ENCODE peak calls at places on chromosomes 4 and X, in four cellular contexts. Q, N, H and K are unnamed samples. For H3K9me3, the result is how much of the 10 kb centered on the place peaks cover.

GRCh38 chr4:88752754-88753153 is 55.1 kb upstream of the NAP1L5 start:
- DNase-seq in N (no peak), Q (no peak), H (no peak), K (no peak)

GRCh38 chr4:69095301-69095731 is 958 bp upstream of the UGT2B7 start:
- DNase-seq in Q (peak), N (no peak), H (no peak), K (peak)

GRCh38 chrX:129403974-129404669 is 119.2 kb downstream of the SMARCA1 start:
- DNase-seq in H (no peak), N (no peak), Q (no peak), K (peak)

GRCh38 chrX:10177620-10178019 is 20.8 kb downstream of the CLCN4 start:
- DNase-seq in Q (no peak), N (no peak), H (no peak), K (peak)

GRCh38 chr4:94454405-94454804 is 2.7 kb downstream of the PDLIM5 start:
- DNase-seq in Q (no peak), N (no peak), H (no peak), K (peak)

GRCh38 chr4:78362310-78362709 is 189.3 kb upstream of the ANXA3 start:
- DNase-seq in Q (no peak), N (no peak), H (peak), K (no peak)

GRCh38 chrX:10615931-10616780 is 4.2 kb downstream of the MID1 start:
- DNase-seq in H (peak), N (peak), Q (no peak), K (peak)

GRCh38 chr4:113738251-113738650 is 23.3 kb downstream of the CAMK2D start:
- DNase-seq in Q (no peak), H (no peak), N (no peak), K (peak)

GRCh38 chr4:93066746-93067145 is 761.8 kb upstream of the ATOH1 start:
- DNase-seq in Q (no peak), H (no peak), N (no peak), K (peak)

GRCh38 chr4:529563-529962 is 30.6 kb downstream of the PIGG start:
- DNase-seq in Q (no peak), H (no peak), N (no peak), K (no peak)

GRCh38 chr4:64353904-64354303 is 55.3 kb downstream of the TECRL start:
- DNase-seq in H (no peak), Q (no peak), N (no peak), K (no peak)

GRCh38 chr4:123488916-123489315 is 92.3 kb downstream of the SPRY1 start:
- DNase-seq in Q (no peak), H (no peak), N (no peak), K (peak)

GRCh38 chr4:67087897-67088296 is 457.4 kb downstream of the CENPC start:
- DNase-seq in N (no peak), H (peak), Q (peak), K (no peak)

GRCh38 chr4:8871417-8872401 is at the start of gene HMX1:
- DNase-seq in Q (no peak), H (peak), N (no peak), K (no peak)

GRCh38 chr4:123856689-123857545 is 460.3 kb downstream of the SPRY1 start:
- DNase-seq in H (peak), N (no peak), Q (peak), K (peak)

GRCh38 chr4:3291969-3292570 is 751 bp upstream of the RGS12 start:
- DNase-seq in N (peak), Q (no peak), H (peak), K (no peak)

GRCh38 chrX:125327891-125328290 is 8.2 kb downstream of the TEX13C start:
- DNase-seq in Q (no peak), H (no peak), N (no peak), K (no peak)

GRCh38 chrX:8484360-8484759 is 19.7 kb downstream of the VCX3B start:
- DNase-seq in N (no peak), Q (no peak), H (no peak), K (no peak)

GRCh38 chrX:142999209-142999720 is 26.5 kb upstream of the SPANXN4 start:
- DNase-seq in Q (no peak), H (no peak), N (no peak), K (no peak)

DNA sequence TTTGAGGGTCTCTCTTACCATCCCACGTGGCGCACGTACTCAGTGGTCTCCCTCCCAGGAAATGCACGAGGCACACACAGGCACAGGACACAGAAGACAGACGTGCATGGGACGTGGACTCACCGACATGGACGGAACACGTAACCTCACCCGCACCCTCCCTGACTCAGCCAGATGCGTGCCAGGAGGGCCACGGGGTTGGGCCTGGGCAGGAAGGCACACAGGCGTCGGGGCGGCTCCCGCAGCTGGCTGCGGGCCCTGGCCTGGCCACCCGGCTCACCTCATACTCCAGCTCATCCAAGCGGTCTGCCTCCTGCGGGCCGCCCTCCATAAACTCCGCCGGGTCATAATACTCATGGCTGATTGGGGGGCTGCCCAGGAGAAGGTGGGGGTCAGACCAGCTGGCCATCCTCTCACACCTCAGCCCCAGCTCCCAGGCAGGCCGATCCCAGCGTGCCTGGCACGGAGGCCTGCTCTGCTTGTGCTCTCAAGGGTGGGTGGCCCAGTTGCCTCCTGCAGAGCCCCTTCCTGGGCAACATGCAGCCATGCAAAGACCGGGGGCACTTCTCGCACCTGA is 12.6 kb downstream of the SSR4 start:
- DNase-seq in H (no peak), N (no peak), Q (no peak), K (no peak)
- H3K9me3 ChIP-seq in H (under half), N (under half), Q (under half), K (under half)

DNA sequence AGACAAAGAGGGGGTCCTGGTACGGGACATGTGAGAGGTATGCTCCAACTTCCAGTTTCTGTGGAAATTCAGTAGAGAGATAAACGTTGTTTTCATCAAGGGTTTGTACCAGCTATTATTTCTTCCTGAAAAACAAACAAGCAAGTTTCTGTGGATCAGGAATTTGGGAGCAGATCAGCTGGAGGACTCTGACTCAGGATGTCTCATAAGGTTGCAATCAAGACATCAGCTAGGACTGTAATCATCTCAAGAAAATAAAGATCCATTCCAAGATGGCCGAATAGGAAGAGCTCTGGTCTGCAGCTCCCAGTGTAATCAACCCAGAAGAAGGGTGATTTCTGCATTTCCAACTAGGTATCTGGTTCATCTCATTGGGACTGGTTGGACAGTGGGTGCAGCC is 23.5 kb upstream of the NFKB1 start:
- DNase-seq in H (no peak), Q (no peak), N (no peak), K (no peak)
- H3K9me3 ChIP-seq in H (under half), Q (under half), N (under half), K (under half)

DNA sequence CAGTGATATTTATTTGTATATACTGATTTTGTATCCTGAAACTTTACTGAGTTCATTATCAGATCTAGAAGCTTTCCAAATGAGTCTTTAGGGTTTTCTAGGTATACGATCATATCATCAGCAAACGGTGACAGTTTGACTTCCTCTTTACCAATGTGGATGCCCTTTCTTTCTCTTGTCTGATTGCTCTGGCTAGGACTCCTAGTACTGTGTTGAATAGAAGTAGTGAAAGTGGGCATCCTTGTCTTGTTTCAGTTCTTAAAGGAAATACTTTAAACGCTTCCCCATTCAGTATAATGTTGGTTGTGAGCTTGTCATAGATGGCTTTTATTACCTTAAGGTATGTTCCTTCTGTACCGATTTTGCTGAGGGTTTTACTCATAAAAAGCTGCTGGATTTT is 37.5 kb downstream of the CBR4 start:
- DNase-seq in N (no peak), H (no peak), Q (no peak), K (no peak)
- H3K9me3 ChIP-seq in N (under half), H (under half), Q (under half), K (under half)

DNA sequence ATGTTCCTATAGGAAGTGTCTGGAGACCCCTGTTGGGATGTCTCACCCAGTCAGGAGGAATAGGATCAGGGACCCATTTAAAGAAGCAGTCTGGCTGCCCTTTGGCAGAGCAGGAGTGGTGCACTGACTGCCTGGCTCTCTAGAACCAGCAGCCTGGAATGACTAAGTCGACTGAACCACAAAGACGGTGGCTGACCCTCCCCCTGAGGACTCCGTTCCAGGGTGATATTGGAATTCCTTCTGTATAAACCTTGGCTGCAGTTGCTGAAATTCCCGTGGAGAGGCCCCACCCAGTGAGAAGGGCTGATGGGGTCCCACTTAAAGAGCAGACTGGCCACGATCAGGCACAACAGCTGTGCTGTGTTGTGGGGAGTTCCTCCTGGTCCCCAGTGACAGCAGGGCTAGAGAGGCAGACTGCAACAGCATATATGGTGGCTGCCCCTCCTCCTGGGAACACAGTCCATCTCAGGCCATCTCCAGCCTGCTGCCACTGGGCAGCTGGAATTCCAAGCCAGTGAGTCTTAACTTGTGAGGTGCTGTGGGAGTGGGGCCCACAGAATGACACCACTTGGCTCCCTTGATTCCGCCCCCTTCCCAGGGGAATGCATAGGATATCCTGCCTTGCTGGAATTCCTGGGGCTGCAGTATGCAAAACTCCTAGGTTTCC is 41.8 kb upstream of the RLIM start:
- DNase-seq in H (no peak), Q (no peak), N (no peak), K (peak)
- H3K9me3 ChIP-seq in H (under half), Q (under half), N (under half), K (under half)

DNA sequence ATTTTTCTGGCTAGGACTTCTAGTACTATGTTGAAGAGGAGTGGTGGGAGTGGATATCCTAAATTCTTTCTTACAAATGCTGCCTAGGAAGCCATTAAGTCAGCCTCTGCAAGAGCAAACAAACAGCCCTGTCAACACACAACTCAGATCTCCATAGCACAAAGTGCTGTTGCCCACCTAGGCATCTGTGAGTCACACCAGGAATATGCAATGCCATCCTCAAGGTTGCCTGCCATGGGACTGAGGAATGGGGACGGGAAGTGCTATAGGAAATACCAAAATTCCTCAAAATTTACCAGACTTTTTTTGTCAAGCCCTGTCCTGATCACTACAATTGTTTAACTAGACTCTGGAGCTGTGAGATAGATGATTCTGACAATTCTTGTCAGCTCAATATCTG is 466.8 kb downstream of the FSTL5 start:
- DNase-seq in N (no peak), H (peak), Q (no peak), K (peak)
- H3K9me3 ChIP-seq in N (under half), H (under half), Q (under half), K (under half)

DNA sequence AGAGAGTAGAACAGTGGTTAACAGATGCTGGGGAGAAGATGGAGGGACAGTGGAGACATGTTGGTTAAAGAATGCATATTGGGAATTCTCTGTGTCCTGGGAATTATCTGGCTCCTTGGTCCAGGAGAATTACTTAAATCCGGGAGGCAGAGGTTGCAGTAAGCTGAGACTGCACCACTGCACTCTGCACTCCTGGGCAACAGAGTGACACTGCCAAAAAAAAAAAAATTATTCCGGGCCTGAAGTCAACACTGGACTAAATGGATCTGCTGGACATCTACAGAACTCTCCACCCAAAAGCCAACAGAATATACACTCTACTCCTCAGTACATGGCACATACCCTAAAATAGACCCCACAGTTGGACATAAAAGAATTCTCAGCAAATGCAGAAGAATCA is 400.0 kb upstream of the CXorf51B start:
- DNase-seq in H (no peak), Q (no peak), N (no peak), K (no peak)
- H3K9me3 ChIP-seq in H (under half), Q (under half), N (under half), K (under half)

GRCh38 chr4:18069806-18070205 is 48.3 kb upstream of the LCORL start:
- DNase-seq in H (no peak), Q (no peak), N (no peak), K (no peak)

GRCh38 chr4:18063079-18063478 is 41.5 kb upstream of the LCORL start:
- DNase-seq in N (no peak), H (no peak), Q (no peak), K (no peak)

GRCh38 chr4:18071894-18072293 is 50.3 kb upstream of the LCORL start:
- DNase-seq in H (no peak), Q (no peak), N (no peak), K (no peak)

DNA sequence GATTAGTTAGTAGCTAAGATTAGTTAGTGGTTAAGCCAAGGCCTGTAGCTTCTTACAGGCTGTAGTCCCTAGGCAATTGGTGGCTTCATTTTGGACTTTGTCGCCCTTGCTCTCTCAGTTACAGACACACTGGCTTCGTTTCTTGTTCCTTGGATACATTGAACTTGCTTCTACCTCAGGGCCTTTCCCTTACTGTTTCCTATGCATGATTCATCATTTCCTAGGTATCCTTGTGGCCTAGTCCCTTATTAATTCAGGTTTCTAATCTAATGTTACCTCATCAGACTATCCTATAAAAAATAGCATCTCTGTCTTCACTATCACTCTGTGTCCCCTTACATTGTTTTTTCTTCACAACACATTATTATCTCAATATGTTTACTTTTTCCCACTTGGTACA is 45.5 kb upstream of the LCORL start:
- DNase-seq in H (no peak), N (no peak), Q (no peak), K (no peak)
- H3K9me3 ChIP-seq in H (under half), N (under half), Q (under half), K (under half)